ENCODE peak calls at places on chromosome 11, in six cellular contexts. D is A172; I is ureter; N is cardiac muscle cell; Y is stimulated activated CD4-positive, alpha-beta T cell treated with anti-CD3 and anti-CD28 coated beads, Interleukin-1b, Interleukin-23, amount 100 ng/mL, for 1 hour; S is HTR-8/SVneo. A is an unnamed sample.

GRCh38 chr11:112057170-112057569 is 16.6 kb downstream of the PIH1D2 start:
- DNase-seq in D (no peak), I (no peak), N (no peak), S (no peak), Y (no peak), A (no peak)

GRCh38 chr11:90192869-90193582 is 29.8 kb downstream of the CHORDC1 start:
- DNase-seq in D (no peak), I (no peak), Y (no peak), N (no peak), S (no peak), A (no peak)

GRCh38 chr11:109015283-109015682 is 350.4 kb downstream of the DDX10 start:
- DNase-seq in I (no peak), Y (no peak), D (peak), S (peak), N (no peak), A (no peak)

GRCh38 chr11:6387811-6388599 is 2.3 kb upstream of the SMPD1 start:
- DNase-seq in D (no peak), N (no peak), S (no peak), Y (no peak), I (no peak), A (no peak)

GRCh38 chr11:64088159-64089026 is 52.7 kb downstream of the FLRT1 start:
- DNase-seq in D (no peak), I (no peak), N (peak), S (no peak), Y (no peak), A (no peak)

GRCh38 chr11:127182586-127183203 is 182.1 kb upstream of the KIRREL3 start:
- DNase-seq in I (no peak), D (no peak), N (peak), S (no peak), Y (no peak), A (peak)

GRCh38 chr11:96082002-96082899 is 158.3 kb upstream of the MTMR2 start:
- DNase-seq in S (no peak), I (no peak), Y (no peak), N (no peak), D (no peak), A (no peak)

GRCh38 chr11:64220798-64221197 is 5.2 kb downstream of the TRPT1 start:
- DNase-seq in D (no peak), S (no peak), N (no peak), Y (no peak), I (no peak), A (no peak)